ENCODE peak calls at places on chromosome 19, in nine cellular contexts. One of them, this sample, is unnamed.

GRCh38 chr19:4208385-4209094 is 20.8 kb upstream of the EBI3 start:
- DNase-seq in A673: peak; percentile 68
- DNase-seq in endodermal cell: peak; percentile 78
- DNase-seq in neural progenitor cell: peak; percentile 54
- DNase-seq in tibial artery: no peak
- DNase-seq in astrocyte of the spinal cord: peak; percentile 27
- DNase-seq in skeletal muscle cell: no peak
- DNase-seq in Caco-2: peak; percentile 62
- DNase-seq in cardiac muscle cell: peak; percentile 20
- DNase-seq in this sample: peak; percentile 74

GRCh38 chr19:48674921-48675824 is 2.4 kb upstream of the NTN5 start:
- DNase-seq in A673: peak; percentile 93
- DNase-seq in endodermal cell: peak; percentile 96
- DNase-seq in neural progenitor cell: peak; percentile 93
- DNase-seq in tibial artery: peak; percentile 82
- DNase-seq in astrocyte of the spinal cord: peak; percentile 76
- DNase-seq in skeletal muscle cell: no peak
- DNase-seq in Caco-2: peak; percentile 90
- DNase-seq in cardiac muscle cell: peak; percentile 86
- DNase-seq in this sample: peak; percentile 71

GRCh38 chr19:39499082-39499642 is 415 bp downstream of the DLL3 start:
- DNase-seq in A673: peak; percentile 47
- DNase-seq in endodermal cell: peak; percentile 86
- DNase-seq in neural progenitor cell: peak; percentile 62
- DNase-seq in tibial artery: no peak
- DNase-seq in astrocyte of the spinal cord: no peak
- DNase-seq in skeletal muscle cell: no peak
- DNase-seq in Caco-2: peak; percentile 65
- DNase-seq in cardiac muscle cell: peak; percentile 23
- DNase-seq in this sample: no peak

GRCh38 chr19:40756502-40757110 is 5.6 kb downstream of the SNRPA start:
- DNase-seq in A673: no peak
- DNase-seq in endodermal cell: no peak
- DNase-seq in neural progenitor cell: no peak
- DNase-seq in tibial artery: no peak
- DNase-seq in astrocyte of the spinal cord: no peak
- DNase-seq in skeletal muscle cell: no peak
- DNase-seq in Caco-2: no peak
- DNase-seq in cardiac muscle cell: no peak
- DNase-seq in this sample: no peak

GRCh38 chr19:48284891-48285290 is 15.0 kb downstream of the ZNF114 start:
- DNase-seq in A673: no peak
- DNase-seq in endodermal cell: no peak
- DNase-seq in neural progenitor cell: no peak
- DNase-seq in tibial artery: no peak
- DNase-seq in astrocyte of the spinal cord: no peak
- DNase-seq in skeletal muscle cell: no peak
- DNase-seq in Caco-2: no peak
- DNase-seq in cardiac muscle cell: peak; percentile 19
- DNase-seq in this sample: no peak

GRCh38 chr19:15091918-15092753 is 10.1 kb downstream of the OR1I1 start:
- DNase-seq in A673: peak; percentile 81
- DNase-seq in endodermal cell: peak; percentile 67
- DNase-seq in neural progenitor cell: peak; percentile 84
- DNase-seq in tibial artery: no peak
- DNase-seq in astrocyte of the spinal cord: peak; percentile 70
- DNase-seq in skeletal muscle cell: no peak
- DNase-seq in Caco-2: peak; percentile 63
- DNase-seq in cardiac muscle cell: peak; percentile 81
- DNase-seq in this sample: peak; percentile 38

GRCh38 chr19:38183227-38183914 is 40.7 kb downstream of the DPF1 start:
- DNase-seq in A673: peak; percentile 36
- DNase-seq in endodermal cell: peak; percentile 90
- DNase-seq in neural progenitor cell: peak; percentile 86
- DNase-seq in tibial artery: no peak
- DNase-seq in astrocyte of the spinal cord: no peak
- DNase-seq in skeletal muscle cell: no peak
- DNase-seq in Caco-2: no peak
- DNase-seq in cardiac muscle cell: peak; percentile 49
- DNase-seq in this sample: no peak

GRCh38 chr19:43672061-43672679 is 2.2 kb upstream of the PLAUR start:
- DNase-seq in A673: no peak
- DNase-seq in endodermal cell: peak; percentile 90
- DNase-seq in neural progenitor cell: peak; percentile 27
- DNase-seq in tibial artery: no peak
- DNase-seq in astrocyte of the spinal cord: no peak
- DNase-seq in skeletal muscle cell: no peak
- DNase-seq in Caco-2: no peak
- DNase-seq in cardiac muscle cell: no peak
- DNase-seq in this sample: no peak

GRCh38 chr19:45255611-45256157 is 4.6 kb downstream of the MARK4 start:
- DNase-seq in A673: no peak
- DNase-seq in endodermal cell: no peak
- DNase-seq in neural progenitor cell: no peak
- DNase-seq in tibial artery: no peak
- DNase-seq in astrocyte of the spinal cord: no peak
- DNase-seq in skeletal muscle cell: no peak
- DNase-seq in Caco-2: no peak
- DNase-seq in cardiac muscle cell: no peak
- DNase-seq in this sample: no peak

GRCh38 chr19:45250832-45251451 is at the start of gene MARK4:
- DNase-seq in A673: peak; percentile 72
- DNase-seq in endodermal cell: peak; percentile 82
- DNase-seq in neural progenitor cell: peak; percentile 82
- DNase-seq in tibial artery: no peak
- DNase-seq in astrocyte of the spinal cord: peak; percentile 48
- DNase-seq in skeletal muscle cell: no peak
- DNase-seq in Caco-2: peak; percentile 63
- DNase-seq in cardiac muscle cell: peak; percentile 69
- DNase-seq in this sample: peak; percentile 40

GRCh38 chr19:45251452-45252354 is 632 bp downstream of the MARK4 start:
- DNase-seq in A673: no peak
- DNase-seq in endodermal cell: peak; percentile 76
- DNase-seq in neural progenitor cell: peak; percentile 74
- DNase-seq in tibial artery: no peak
- DNase-seq in astrocyte of the spinal cord: peak; percentile 13
- DNase-seq in skeletal muscle cell: no peak
- DNase-seq in Caco-2: peak; percentile 18
- DNase-seq in cardiac muscle cell: no peak
- DNase-seq in this sample: peak; percentile 5

GRCh38 chr19:45254044-45254531 is 3.0 kb downstream of the MARK4 start:
- DNase-seq in A673: no peak
- DNase-seq in endodermal cell: peak; percentile 49
- DNase-seq in neural progenitor cell: no peak
- DNase-seq in tibial artery: no peak
- DNase-seq in astrocyte of the spinal cord: no peak
- DNase-seq in skeletal muscle cell: no peak
- DNase-seq in Caco-2: peak; percentile 35
- DNase-seq in cardiac muscle cell: no peak
- DNase-seq in this sample: no peak

DNA sequence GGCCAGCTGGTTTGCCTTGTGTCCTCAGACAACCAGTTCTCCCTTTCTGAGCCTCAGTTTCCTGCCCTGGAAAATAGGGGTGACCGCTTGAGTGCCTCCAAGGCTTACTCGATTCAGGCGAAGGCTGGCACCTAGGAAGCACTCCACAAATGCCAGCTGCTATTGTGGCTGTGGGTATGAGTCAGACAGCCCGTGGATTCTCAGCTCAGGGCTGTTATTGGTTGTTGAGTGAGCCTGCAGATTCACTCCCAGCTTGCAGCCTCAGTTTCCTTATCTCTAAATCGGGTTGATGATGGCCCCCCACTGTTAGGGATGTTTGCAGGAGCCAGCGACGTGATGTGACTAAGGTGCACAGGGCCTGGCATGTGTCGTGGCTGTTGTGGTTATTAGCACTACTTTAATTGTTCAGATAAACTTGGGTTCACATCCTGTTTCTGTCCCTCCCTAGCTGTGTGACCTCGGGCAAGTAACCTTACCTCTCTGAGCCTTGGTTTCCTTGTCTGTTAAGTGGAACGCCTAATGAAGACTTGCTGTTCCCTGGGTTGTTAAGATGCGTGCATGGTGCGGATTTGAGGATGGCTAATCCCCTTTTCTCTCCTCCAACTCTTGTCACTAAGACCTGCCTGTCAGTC is 2.4 kb downstream of the MARK4 start:
- DNase-seq in A673: no peak
- DNase-seq in endodermal cell: no peak
- DNase-seq in neural progenitor cell: no peak
- DNase-seq in tibial artery: no peak
- DNase-seq in astrocyte of the spinal cord: peak; percentile 22
- DNase-seq in skeletal muscle cell: no peak
- DNase-seq in Caco-2: no peak
- DNase-seq in cardiac muscle cell: peak; percentile 32
- DNase-seq in this sample: no peak
- H3K4me3 ChIP-seq in A673: no peak overlapping the region
- H3K4me3 ChIP-seq in endodermal cell: peak overlapping the region; percentile 84
- H3K4me3 ChIP-seq in neural progenitor cell: no peak overlapping the region
- H3K4me3 ChIP-seq in tibial artery: no peak overlapping the region
- H3K4me3 ChIP-seq in astrocyte of the spinal cord: no peak overlapping the region
- H3K4me3 ChIP-seq in skeletal muscle cell: no peak overlapping the region
- H3K4me3 ChIP-seq in Caco-2: no peak overlapping the region
- H3K4me3 ChIP-seq in cardiac muscle cell: no peak overlapping the region
- H3K4me3 ChIP-seq in this sample: no peak overlapping the region

GRCh38 chr19:42466521-42467436 is 24.0 kb upstream of the CXCL17 start:
- DNase-seq in A673: peak; percentile 26
- DNase-seq in endodermal cell: no peak
- DNase-seq in neural progenitor cell: no peak
- DNase-seq in tibial artery: no peak
- DNase-seq in astrocyte of the spinal cord: peak; percentile 13
- DNase-seq in skeletal muscle cell: no peak
- DNase-seq in Caco-2: no peak
- DNase-seq in cardiac muscle cell: peak; percentile 73
- DNase-seq in this sample: no peak

GRCh38 chr19:42465827-42466280 is 23.1 kb upstream of the CXCL17 start:
- DNase-seq in A673: no peak
- DNase-seq in endodermal cell: peak; percentile 52
- DNase-seq in neural progenitor cell: no peak
- DNase-seq in tibial artery: no peak
- DNase-seq in astrocyte of the spinal cord: no peak
- DNase-seq in skeletal muscle cell: no peak
- DNase-seq in Caco-2: no peak
- DNase-seq in cardiac muscle cell: no peak
- DNase-seq in this sample: no peak

GRCh38 chr19:42468273-42468796 is 25.6 kb upstream of the CXCL17 start:
- DNase-seq in A673: peak; percentile 94
- DNase-seq in endodermal cell: no peak
- DNase-seq in neural progenitor cell: no peak
- DNase-seq in tibial artery: no peak
- DNase-seq in astrocyte of the spinal cord: peak; percentile 80
- DNase-seq in skeletal muscle cell: peak; percentile 80
- DNase-seq in Caco-2: no peak
- DNase-seq in cardiac muscle cell: peak; percentile 76
- DNase-seq in this sample: peak; percentile 36

GRCh38 chr19:42469311-42470239 is 26.8 kb upstream of the CXCL17 start:
- DNase-seq in A673: peak; percentile 15
- DNase-seq in endodermal cell: no peak
- DNase-seq in neural progenitor cell: no peak
- DNase-seq in tibial artery: no peak
- DNase-seq in astrocyte of the spinal cord: no peak
- DNase-seq in skeletal muscle cell: no peak
- DNase-seq in Caco-2: no peak
- DNase-seq in cardiac muscle cell: no peak
- DNase-seq in this sample: no peak

DNA sequence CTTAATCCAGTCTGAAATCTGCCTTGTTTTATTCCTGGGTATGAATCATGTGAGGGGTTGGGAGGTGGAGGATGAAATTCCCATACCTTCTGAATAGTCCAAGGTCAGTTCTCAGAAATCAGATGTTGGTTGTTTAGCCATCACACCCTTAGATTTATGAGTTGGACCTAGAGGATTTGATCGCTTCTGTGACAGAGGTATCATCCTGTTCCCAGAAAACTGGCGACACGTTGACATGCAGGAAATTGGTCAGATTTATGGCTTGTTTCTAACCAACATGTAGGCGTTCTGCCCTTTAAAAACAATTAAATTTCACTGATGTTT is 24.7 kb upstream of the CXCL17 start:
- DNase-seq in A673: peak; percentile 27
- DNase-seq in endodermal cell: no peak
- DNase-seq in neural progenitor cell: no peak
- DNase-seq in tibial artery: no peak
- DNase-seq in astrocyte of the spinal cord: no peak
- DNase-seq in skeletal muscle cell: peak; percentile 19
- DNase-seq in Caco-2: no peak
- DNase-seq in cardiac muscle cell: no peak
- DNase-seq in this sample: no peak
- H3K4me3 ChIP-seq in A673: no peak overlapping the region
- H3K4me3 ChIP-seq in endodermal cell: no peak overlapping the region
- H3K4me3 ChIP-seq in neural progenitor cell: no peak overlapping the region
- H3K4me3 ChIP-seq in tibial artery: no peak overlapping the region
- H3K4me3 ChIP-seq in astrocyte of the spinal cord: no peak overlapping the region
- H3K4me3 ChIP-seq in skeletal muscle cell: no peak overlapping the region
- H3K4me3 ChIP-seq in Caco-2: no peak overlapping the region
- H3K4me3 ChIP-seq in cardiac muscle cell: no peak overlapping the region
- H3K4me3 ChIP-seq in this sample: no peak overlapping the region

GRCh38 chr19:53101518-53101917 is 1.7 kb downstream of the ZNF160 start:
- DNase-seq in A673: no peak
- DNase-seq in endodermal cell: no peak
- DNase-seq in neural progenitor cell: no peak
- DNase-seq in tibial artery: no peak
- DNase-seq in astrocyte of the spinal cord: no peak
- DNase-seq in skeletal muscle cell: no peak
- DNase-seq in Caco-2: no peak
- DNase-seq in cardiac muscle cell: peak; percentile 6
- DNase-seq in this sample: no peak
- H3K4me3 ChIP-seq in A673: peak overlapping the region; percentile 96
- H3K4me3 ChIP-seq in endodermal cell: peak overlapping the region; percentile 96
- H3K4me3 ChIP-seq in neural progenitor cell: peak overlapping the region; percentile 86
- H3K4me3 ChIP-seq in tibial artery: no peak overlapping the region
- H3K4me3 ChIP-seq in astrocyte of the spinal cord: no peak overlapping the region
- H3K4me3 ChIP-seq in skeletal muscle cell: peak overlapping the region; percentile 92
- H3K4me3 ChIP-seq in Caco-2: no peak overlapping the region
- H3K4me3 ChIP-seq in cardiac muscle cell: peak overlapping the region; percentile 86
- H3K4me3 ChIP-seq in this sample: peak overlapping the region; percentile 94

GRCh38 chr19:10544242-10544752 is 593 bp downstream of the ATG4D start:
- DNase-seq in A673: no peak
- DNase-seq in endodermal cell: peak; percentile 63
- DNase-seq in neural progenitor cell: peak; percentile 35
- DNase-seq in tibial artery: no peak
- DNase-seq in astrocyte of the spinal cord: no peak
- DNase-seq in skeletal muscle cell: no peak
- DNase-seq in Caco-2: peak; percentile 50
- DNase-seq in cardiac muscle cell: no peak
- DNase-seq in this sample: peak; percentile 22

GRCh38 chr19:10546817-10547216 is 3.1 kb downstream of the ATG4D start:
- DNase-seq in A673: no peak
- DNase-seq in endodermal cell: no peak
- DNase-seq in neural progenitor cell: no peak
- DNase-seq in tibial artery: no peak
- DNase-seq in astrocyte of the spinal cord: no peak
- DNase-seq in skeletal muscle cell: no peak
- DNase-seq in Caco-2: no peak
- DNase-seq in cardiac muscle cell: no peak
- DNase-seq in this sample: no peak

GRCh38 chr19:10544753-10545251 is 1.1 kb downstream of the ATG4D start:
- DNase-seq in A673: no peak
- DNase-seq in endodermal cell: peak; percentile 57
- DNase-seq in neural progenitor cell: peak; percentile 33
- DNase-seq in tibial artery: no peak
- DNase-seq in astrocyte of the spinal cord: no peak
- DNase-seq in skeletal muscle cell: no peak
- DNase-seq in Caco-2: no peak
- DNase-seq in cardiac muscle cell: no peak
- DNase-seq in this sample: no peak

GRCh38 chr19:10543420-10544241 is at the start of gene ATG4D:
- DNase-seq in A673: peak; percentile 86
- DNase-seq in endodermal cell: peak; percentile 95
- DNase-seq in neural progenitor cell: peak; percentile 93
- DNase-seq in tibial artery: peak; percentile 57
- DNase-seq in astrocyte of the spinal cord: peak; percentile 56
- DNase-seq in skeletal muscle cell: no peak
- DNase-seq in Caco-2: peak; percentile 97
- DNase-seq in cardiac muscle cell: peak; percentile 78
- DNase-seq in this sample: peak; percentile 87

DNA sequence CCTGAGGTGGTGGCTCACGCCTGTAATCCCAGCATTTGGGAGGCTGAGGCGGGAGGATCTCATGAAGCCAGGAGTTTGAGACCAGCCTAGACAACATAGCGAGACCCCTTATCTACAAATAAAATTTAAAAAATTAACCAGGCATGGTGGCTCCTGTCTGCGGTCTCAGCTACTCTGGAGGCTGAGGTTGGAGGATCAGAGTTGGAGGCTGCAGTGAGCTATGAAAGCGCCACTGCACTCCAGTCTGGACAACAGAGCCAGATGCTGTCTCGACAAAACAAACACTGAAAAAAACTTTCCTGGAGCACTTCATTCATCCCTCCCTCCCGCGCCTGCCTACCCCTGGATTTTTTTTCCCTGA is 665 bp upstream of the ATG4D start:
- DNase-seq in A673: no peak
- DNase-seq in endodermal cell: no peak
- DNase-seq in neural progenitor cell: peak; percentile 12
- DNase-seq in tibial artery: no peak
- DNase-seq in astrocyte of the spinal cord: no peak
- DNase-seq in skeletal muscle cell: no peak
- DNase-seq in Caco-2: no peak
- DNase-seq in cardiac muscle cell: no peak
- DNase-seq in this sample: no peak
- H3K4me3 ChIP-seq in A673: peak overlapping the region; percentile 95
- H3K4me3 ChIP-seq in endodermal cell: peak overlapping the region; percentile 85
- H3K4me3 ChIP-seq in neural progenitor cell: peak overlapping the region; percentile 93
- H3K4me3 ChIP-seq in tibial artery: peak overlapping the region; percentile 92
- H3K4me3 ChIP-seq in astrocyte of the spinal cord: no peak overlapping the region
- H3K4me3 ChIP-seq in skeletal muscle cell: peak overlapping the region; percentile 86
- H3K4me3 ChIP-seq in Caco-2: peak overlapping the region; percentile 78
- H3K4me3 ChIP-seq in cardiac muscle cell: no peak overlapping the region
- H3K4me3 ChIP-seq in this sample: peak overlapping the region; percentile 82

This sample was measured in PC-9.